ENCODE peak calls at places on chromosome 7, in ten cellular contexts. U is sciatic nerve; H is stimulated activated CD4-positive, alpha-beta T cell treated with anti-CD3 and anti-CD28 coated beads, Interleukin-2, amount 100 ng/mL, for 48 hours; A is posterior cingulate gyrus; R is AG08395; G is activated gamma-delta T cell treated with anti-CD3 and anti-CD28 coated beads, Interleukin-2, amount 50 U/mL, for 16 hours; L is amygdala; S is activated CD4-positive, CD25-positive, alpha-beta regulatory T cell; M is midbrain; Q is NCI-H460. I is an unnamed sample.

GRCh38 chr7:25025218-25025671 is 45.3 kb upstream of the OSBPL3 start:
- DNase-seq in U (no peak), H (no peak), A (no peak), R (peak), G (no peak), L (no peak), S (no peak), M (no peak), Q (peak), I (no peak)

GRCh38 chr7:55066938-55067337 is 48.1 kb downstream of the EGFR start:
- DNase-seq in U (no peak), H (no peak), A (no peak), R (no peak), G (no peak), L (no peak), S (no peak), M (no peak), Q (no peak), I (no peak)

GRCh38 chr7:155211173-155211572 is 86.5 kb upstream of the INSIG1 start:
- DNase-seq in U (no peak), H (no peak), A (no peak), R (no peak), G (no peak), L (no peak), S (no peak), M (no peak), Q (no peak), I (no peak)

GRCh38 chr7:87359366-87359765 is 13.9 kb downstream of the CROT start:
- DNase-seq in U (no peak), H (no peak), A (no peak), R (peak), G (no peak), L (no peak), S (no peak), M (no peak), Q (no peak), I (no peak)

GRCh38 chr7:24283559-24283899 is 461 bp upstream of the NPY start:
- DNase-seq in U (no peak), H (no peak), A (no peak), R (no peak), G (no peak), L (no peak), S (no peak), M (no peak), Q (no peak), I (no peak)

GRCh38 chr7:155198206-155198892 is 99.3 kb upstream of the INSIG1 start:
- DNase-seq in U (peak), H (no peak), A (no peak), R (no peak), G (no peak), L (no peak), S (no peak), M (no peak), Q (no peak), I (no peak)

GRCh38 chr7:76356823-76357222 is 2.0 kb downstream of the YWHAG start:
- DNase-seq in U (no peak), H (no peak), A (no peak), R (no peak), G (no peak), L (no peak), S (no peak), M (peak), Q (no peak), I (no peak)

GRCh38 chr7:148650232-148650858 is 48.4 kb upstream of the CUL1 start:
- DNase-seq in U (no peak), H (no peak), A (no peak), R (peak), G (no peak), L (no peak), S (no peak), M (no peak), Q (no peak), I (no peak)

GRCh38 chr7:3578399-3578798 is 277.3 kb downstream of the SDK1 start:
- DNase-seq in U (no peak), H (no peak), A (no peak), R (no peak), G (no peak), L (no peak), S (no peak), M (no peak), Q (no peak), I (no peak)

GRCh38 chr7:69844264-69844868 is 246.1 kb downstream of the AUTS2 start:
- DNase-seq in U (no peak), H (no peak), A (no peak), R (no peak), G (no peak), L (no peak), S (no peak), M (no peak), Q (no peak), I (no peak)

GRCh38 chr7:138006106-138006505 is 4.2 kb upstream of the CREB3L2 start:
- DNase-seq in U (no peak), H (no peak), A (no peak), R (peak), G (no peak), L (no peak), S (no peak), M (no peak), Q (no peak), I (no peak)

GRCh38 chr7:17159500-17160037 is 138.9 kb upstream of the AHR start:
- DNase-seq in U (no peak), H (no peak), A (no peak), R (no peak), G (no peak), L (no peak), S (no peak), M (no peak), Q (no peak), I (peak)

GRCh38 chr7:14639801-14640200 is 262.8 kb downstream of the DGKB start:
- DNase-seq in U (no peak), H (no peak), A (no peak), R (no peak), G (no peak), L (no peak), S (no peak), M (no peak), Q (no peak), I (no peak)

GRCh38 chr7:70779321-70779720 is 352.6 kb upstream of the GALNT17 start:
- DNase-seq in U (no peak), H (no peak), A (no peak), R (no peak), G (no peak), L (no peak), S (no peak), M (no peak), Q (no peak), I (no peak)

GRCh38 chr7:32206987-32207386 is 136.8 kb upstream of the PDE1C start:
- DNase-seq in U (no peak), H (no peak), A (no peak), R (peak), G (no peak), L (no peak), S (no peak), M (no peak), Q (peak), I (no peak)

GRCh38 chr7:55622241-55622835 is 50.0 kb upstream of the VOPP1 start:
- DNase-seq in U (no peak), H (no peak), A (no peak), R (no peak), G (no peak), L (no peak), S (no peak), M (no peak), Q (no peak), I (no peak)

GRCh38 chr7:155531686-155532085 is 14.7 kb downstream of the CNPY1 start:
- DNase-seq in U (no peak), H (no peak), A (no peak), R (no peak), G (no peak), L (no peak), S (no peak), M (no peak), Q (no peak), I (no peak)

GRCh38 chr7:151143261-151144015 is 24.1 kb downstream of the GBX1 start:
- DNase-seq in U (peak), H (no peak), A (no peak), R (no peak), G (no peak), L (no peak), S (no peak), M (no peak), Q (no peak), I (no peak)

GRCh38 chr7:40979296-40979695 is 723.6 kb downstream of the INHBA start:
- DNase-seq in U (no peak), H (no peak), A (no peak), R (no peak), G (no peak), L (no peak), S (no peak), M (no peak), Q (no peak), I (no peak)

GRCh38 chr7:75054744-75055527 is 18.7 kb downstream of the RCC1L start:
- DNase-seq in U (no peak), H (no peak), A (peak), R (peak), G (no peak), L (peak), S (no peak), M (peak), Q (no peak), I (no peak)